ENCODE peak calls at places on chromosomes 4 and X, in five cellular contexts. B, L, Y, O and W are unnamed samples.

GRCh38 chrX:118693843-118694242 is 33.6 kb upstream of the IL13RA1 start:
- DNase-seq in B (no peak), L (no peak), Y (no peak), O (no peak), W (no peak)

GRCh38 chrX:49166914-49167739 is 4.6 kb downstream of the MAGIX start:
- DNase-seq in B (peak), L (no peak), Y (no peak), O (peak), W (peak)

GRCh38 chr4:40992472-40993298 is 221.7 kb downstream of the APBB2 start:
- DNase-seq in B (no peak), L (no peak), Y (no peak), O (no peak), W (no peak)

GRCh38 chrX:97743014-97743413 is 859.3 kb downstream of the RPA4 start:
- DNase-seq in B (no peak), L (no peak), Y (peak), O (no peak), W (no peak)

GRCh38 chr4:30989508-30989907 is 269.3 kb downstream of the PCDH7 start:
- DNase-seq in B (no peak), L (no peak), Y (no peak), O (no peak), W (no peak)

GRCh38 chr4:139207247-139207646 is 30.2 kb upstream of the ELF2 start:
- DNase-seq in B (no peak), L (no peak), Y (no peak), O (no peak), W (no peak)

GRCh38 chr4:87497141-87497540 is 32.0 kb downstream of the SPARCL1 start:
- DNase-seq in B (no peak), L (no peak), Y (no peak), O (no peak), W (no peak)

GRCh38 chr4:35525192-35525978 is 718.9 kb downstream of the ARAP2 start:
- DNase-seq in B (peak), L (no peak), Y (no peak), O (no peak), W (no peak)

GRCh38 chrX:150363561-150364346 is 637 bp downstream of the MAMLD1 start:
- DNase-seq in B (peak), L (peak), Y (peak), O (peak), W (no peak)

GRCh38 chr4:24559889-24560288 is 24.5 kb downstream of the DHX15 start:
- DNase-seq in B (no peak), L (no peak), Y (no peak), O (no peak), W (no peak)

GRCh38 chrX:147848009-147848408 is 63.7 kb upstream of the FMR1 start:
- DNase-seq in B (no peak), L (peak), Y (no peak), O (no peak), W (no peak)

GRCh38 chrX:15646543-15646942 is 18.1 kb downstream of the CLTRN start:
- DNase-seq in B (no peak), L (no peak), Y (no peak), O (no peak), W (no peak)

GRCh38 chrX:10111364-10112148 is 45.2 kb upstream of the CLCN4 start:
- DNase-seq in B (peak), L (no peak), Y (no peak), O (no peak), W (no peak)

GRCh38 chr4:78417603-78418002 is 134.0 kb upstream of the ANXA3 start:
- DNase-seq in B (no peak), L (no peak), Y (no peak), O (no peak), W (no peak)

GRCh38 chr4:73832651-73833237 is 3.7 kb upstream of the CXCL6 start:
- DNase-seq in B (no peak), L (no peak), Y (no peak), O (no peak), W (no peak)

GRCh38 chrX:39967348-39967747 is 130.4 kb downstream of the BCOR start:
- DNase-seq in B (no peak), L (no peak), Y (no peak), O (no peak), W (no peak)

GRCh38 chrX:77447339-77448149 is at the start of gene FGF16:
- DNase-seq in B (peak), L (no peak), Y (peak), O (no peak), W (no peak)

GRCh38 chrX:13875572-13875971 is 58.7 kb upstream of the GPM6B start:
- DNase-seq in B (no peak), L (no peak), Y (no peak), O (no peak), W (no peak)

GRCh38 chr4:154132406-154132805 is 343.5 kb upstream of the SFRP2 start:
- DNase-seq in B (no peak), L (no peak), Y (no peak), O (no peak), W (no peak)

GRCh38 chr4:182770259-182770968 is 146.8 kb downstream of the DCTD start:
- DNase-seq in B (no peak), L (no peak), Y (no peak), O (no peak), W (no peak)

GRCh38 chr4:145178740-145179139 is 1.6 kb downstream of the OTUD4 start:
- DNase-seq in B (no peak), L (no peak), Y (no peak), O (no peak), W (no peak)

GRCh38 chr4:76023381-76023780 is at the start of gene CXCL10:
- DNase-seq in B (no peak), L (no peak), Y (no peak), O (no peak), W (no peak)

GRCh38 chr4:15543537-15544195 is 74.0 kb downstream of the CC2D2A start:
- DNase-seq in B (no peak), L (no peak), Y (no peak), O (no peak), W (no peak)

GRCh38 chr4:115945026-115945425 is 831.6 kb upstream of the NDST4 start:
- DNase-seq in B (no peak), L (no peak), Y (no peak), O (no peak), W (no peak)

GRCh38 chr4:17168571-17168970 is 270.1 kb upstream of the LDB2 start:
- DNase-seq in B (no peak), L (no peak), Y (no peak), O (no peak), W (no peak)

GRCh38 chr4:151355155-151355554 is 29.8 kb upstream of the SH3D19 start:
- DNase-seq in B (no peak), L (no peak), Y (no peak), O (no peak), W (no peak)

GRCh38 chr4:175562111-175562510 is 250.0 kb downstream of the GPM6A start:
- DNase-seq in B (no peak), L (no peak), Y (no peak), O (no peak), W (no peak)

GRCh38 chr4:7041851-7042696 is 1.1 kb upstream of the TADA2B start:
- DNase-seq in B (peak), L (peak), Y (peak), O (peak), W (peak)

GRCh38 chr4:7034262-7035081 is 8.7 kb upstream of the TADA2B start:
- DNase-seq in B (peak), L (peak), Y (no peak), O (no peak), W (no peak)

GRCh38 chr4:7041246-7041645 is 1.9 kb upstream of the TADA2B start:
- DNase-seq in B (peak), L (no peak), Y (no peak), O (no peak), W (no peak)

GRCh38 chr4:7040760-7041159 is 2.4 kb upstream of the TADA2B start:
- DNase-seq in B (no peak), L (no peak), Y (no peak), O (no peak), W (no peak)

GRCh38 chr4:7037425-7037824 is 5.7 kb upstream of the TADA2B start:
- DNase-seq in B (peak), L (no peak), Y (no peak), O (no peak), W (no peak)
- TF ChIP-seq CTCF in B (no peak), L (no peak), Y (no peak), O (no peak), W (no peak)

GRCh38 chr4:108130955-108131354 is 37.8 kb downstream of the LEF1 start:
- DNase-seq in B (no peak), L (no peak), Y (no peak), O (no peak), W (no peak)
- TF ChIP-seq CTCF in B (no peak), L (no peak), Y (no peak), O (no peak), W (no peak)

DNA sequence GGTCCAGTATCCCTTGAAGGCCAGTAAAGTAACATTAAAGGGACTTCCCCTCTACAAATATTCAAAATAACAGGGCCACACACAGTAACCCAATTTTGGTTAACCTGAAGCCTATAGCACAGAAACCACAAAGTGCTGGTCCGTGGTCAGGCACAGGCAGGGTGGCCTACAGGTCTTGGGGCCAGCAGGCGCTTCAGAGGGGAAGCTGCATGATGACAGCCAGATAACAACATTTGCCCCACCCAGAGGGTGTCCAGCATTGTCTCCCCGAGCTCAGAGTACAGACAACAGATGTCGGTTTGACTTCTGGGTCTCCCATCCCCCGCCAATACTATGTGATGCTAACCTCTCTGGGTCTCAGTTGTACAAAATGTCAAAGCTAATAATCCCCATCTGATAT is 51.1 kb downstream of the SH3KBP1 start:
- DNase-seq in B (no peak), L (no peak), Y (no peak), O (no peak), W (no peak)
- TF ChIP-seq CTCF in B (no peak), L (no peak), Y (no peak), O (no peak), W (no peak)

GRCh38 chrX:17812763-17813162 is 48.3 kb downstream of the RAI2 start:
- DNase-seq in B (no peak), L (no peak), Y (no peak), O (no peak), W (no peak)
- TF ChIP-seq CTCF in B (no peak), L (no peak), Y (peak), O (peak), W (peak)

DNA sequence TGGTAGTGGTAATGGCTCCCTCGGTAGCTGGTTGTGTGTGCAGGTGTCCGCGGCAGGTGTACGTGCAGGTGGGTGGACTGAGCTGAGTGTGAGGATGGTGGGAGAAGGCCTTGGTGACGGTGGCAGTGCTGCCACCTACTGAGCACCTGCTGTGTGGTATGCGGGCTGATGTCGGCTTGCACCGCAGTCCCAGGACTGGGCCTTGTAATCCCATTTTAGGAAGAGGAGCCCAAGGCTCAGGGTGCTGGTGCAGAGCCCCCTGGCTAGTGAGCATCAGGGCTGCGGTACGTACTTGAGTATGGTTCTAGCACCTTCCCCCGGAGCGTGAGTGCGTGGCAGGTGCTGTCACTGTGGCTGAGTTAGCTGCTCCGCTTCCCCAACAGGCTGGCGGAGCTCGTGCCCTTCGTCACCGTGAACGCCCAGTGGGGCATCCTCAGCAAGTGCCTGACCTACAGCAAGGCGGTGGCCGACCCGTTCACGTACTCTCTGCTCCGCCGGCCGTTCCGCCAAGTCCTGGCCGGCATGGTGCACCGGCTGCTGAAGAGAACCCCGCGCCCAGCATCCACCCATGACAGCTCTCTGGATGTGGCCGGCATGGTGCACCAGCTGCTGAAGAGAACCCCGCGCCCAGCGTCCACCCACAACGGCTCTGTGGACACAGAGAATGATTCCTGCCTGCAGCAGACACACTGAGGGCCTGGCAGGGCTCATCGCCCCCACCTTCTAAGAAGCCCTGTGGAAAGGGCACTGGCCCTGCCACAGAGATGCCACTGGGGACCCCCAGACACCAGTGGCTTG is 5.7 kb upstream of the CPZ start:
- DNase-seq in B (peak), L (no peak), Y (no peak), O (peak), W (no peak)
- TF ChIP-seq CTCF in B (no peak), L (no peak), Y (no peak), O (no peak), W (no peak)

DNA sequence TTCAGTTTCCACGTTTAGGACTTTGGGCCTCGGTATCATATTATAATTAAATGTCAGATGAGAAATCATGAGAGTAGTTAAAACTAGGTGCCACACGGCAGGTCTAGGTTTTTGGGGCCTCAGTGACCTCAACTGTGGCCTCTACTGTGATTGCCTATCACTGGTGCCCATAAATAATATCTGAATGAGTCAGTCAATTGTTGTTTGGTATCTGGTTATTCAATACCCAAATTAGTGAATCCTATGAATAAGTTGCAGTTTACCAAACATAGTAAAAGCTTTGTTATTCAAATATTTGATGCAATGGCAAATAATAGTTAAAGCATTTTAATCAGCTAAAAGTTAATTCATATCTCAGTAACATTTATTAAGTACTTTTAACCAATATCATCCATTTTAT is 188.8 kb downstream of the PPP3CA start:
- DNase-seq in B (no peak), L (no peak), Y (no peak), O (no peak), W (no peak)
- TF ChIP-seq CTCF in B (no peak), L (no peak), Y (no peak), O (no peak), W (no peak)

DNA sequence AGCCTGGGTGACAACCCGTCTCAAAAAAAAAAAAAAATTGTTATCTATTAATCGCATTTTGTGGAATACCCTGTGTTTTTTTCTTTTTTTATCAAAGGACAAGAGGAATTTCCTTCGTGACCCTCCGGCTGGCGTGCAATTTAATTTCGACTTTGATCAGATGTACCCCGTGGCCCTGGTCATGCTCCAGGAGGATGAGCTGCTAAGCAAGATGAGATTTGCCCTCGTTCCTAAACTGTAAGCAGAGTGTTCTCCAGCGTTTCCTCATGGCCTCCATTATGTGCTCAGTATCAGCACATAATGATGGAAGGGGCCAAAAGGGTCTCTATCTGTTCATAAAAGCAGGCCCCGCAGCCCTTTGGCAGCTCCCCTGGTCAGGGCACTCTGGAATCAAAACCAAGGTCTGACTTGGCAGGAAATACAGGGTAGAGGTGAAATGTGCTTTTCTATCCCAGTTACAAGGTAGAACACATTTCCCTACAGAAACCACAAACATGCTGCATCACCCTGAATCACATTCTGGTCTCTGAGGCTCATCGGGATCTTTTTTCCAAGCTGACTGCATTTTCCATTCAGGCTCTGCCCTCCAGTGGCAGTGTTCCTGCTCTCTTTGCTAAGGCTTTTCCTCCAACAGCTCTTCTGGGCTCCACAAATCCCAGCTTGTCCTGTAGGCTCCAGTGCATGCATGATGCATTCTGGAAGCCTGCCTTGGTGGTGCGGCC is 24.4 kb downstream of the SYAP1 start:
- DNase-seq in B (no peak), L (no peak), Y (no peak), O (no peak), W (no peak)
- TF ChIP-seq CTCF in B (no peak), L (no peak), Y (no peak), O (no peak), W (no peak)